ENCODE peak calls at places on chromosome 7, in nine cellular contexts. X, Z, F, N, Y, L, U, I and V are unnamed samples.

GRCh38 chr7:30845426-30846135 is 66.1 kb upstream of the AQP1 start:
- DNase-seq in X (no peak), Z (no peak), F (no peak), N (no peak), Y (no peak), L (peak; percentile 89), U (no peak), I (peak; percentile 13), V (no peak)

GRCh38 chr7:91310829-91311460 is 46.7 kb downstream of the FZD1 start:
- DNase-seq in X (peak; percentile 53), Z (no peak), F (no peak), N (peak; percentile 26), Y (no peak), L (no peak), U (no peak), I (peak; percentile 16), V (no peak)

GRCh38 chr7:52525772-52526341 is 509.6 kb upstream of the POM121L12 start:
- DNase-seq in X (no peak), Z (no peak), F (no peak), N (no peak), Y (no peak), L (no peak), U (no peak), I (no peak), V (no peak)

GRCh38 chr7:76998263-76998666 is 33.9 kb downstream of the SPDYE17 start:
- DNase-seq in X (no peak), Z (no peak), F (no peak), N (no peak), Y (no peak), L (peak; percentile 73), U (no peak), I (no peak), V (no peak)

GRCh38 chr7:34759477-34760125 is 101.6 kb downstream of the NPSR1 start:
- DNase-seq in X (peak; percentile 14), Z (no peak), F (no peak), N (peak; percentile 56), Y (no peak), L (no peak), U (no peak), I (peak; percentile 47), V (peak; percentile 33)

GRCh38 chr7:85111761-85112160 is 75.1 kb downstream of the SEMA3D start:
- DNase-seq in X (no peak), Z (no peak), F (no peak), N (no peak), Y (no peak), L (no peak), U (no peak), I (no peak), V (no peak)

GRCh38 chr7:24972991-24973390 is 7.0 kb downstream of the OSBPL3 start:
- DNase-seq in X (no peak), Z (no peak), F (no peak), N (no peak), Y (no peak), L (no peak), U (no peak), I (no peak), V (no peak)

GRCh38 chr7:116317907-116318306 is 107.6 kb downstream of the TES start:
- DNase-seq in X (no peak), Z (no peak), F (no peak), N (no peak), Y (no peak), L (no peak), U (no peak), I (no peak), V (no peak)

GRCh38 chr7:73451780-73452398 is 18.3 kb downstream of the FZD9 start:
- DNase-seq in X (peak; percentile 24), Z (no peak), F (no peak), N (peak; percentile 69), Y (no peak), L (no peak), U (peak; percentile 39), I (peak; percentile 60), V (no peak)

GRCh38 chr7:4768597-4769569 is 6.5 kb upstream of the AP5Z1 start:
- DNase-seq in X (no peak), Z (no peak), F (no peak), N (no peak), Y (no peak), L (no peak), U (no peak), I (no peak), V (no peak)

GRCh38 chr7:74683799-74684198 is 26.3 kb downstream of the GTF2I start:
- DNase-seq in X (no peak), Z (no peak), F (no peak), N (no peak), Y (no peak), L (no peak), U (no peak), I (no peak), V (no peak)

GRCh38 chr7:15720849-15721471 is 34.5 kb upstream of the MEOX2 start:
- DNase-seq in X (peak; percentile 20), Z (no peak), F (no peak), N (no peak), Y (no peak), L (no peak), U (no peak), I (no peak), V (no peak)

GRCh38 chr7:2661602-2662272 is 26.3 kb upstream of the AMZ1 start:
- DNase-seq in X (no peak), Z (no peak), F (no peak), N (no peak), Y (no peak), L (no peak), U (no peak), I (no peak), V (no peak)

GRCh38 chr7:107147464-107148214 is 21.2 kb upstream of the HBP1 start:
- DNase-seq in X (no peak), Z (peak; percentile 8), F (no peak), N (peak; percentile 50), Y (no peak), L (no peak), U (peak; percentile 22), I (peak; percentile 39), V (no peak)